ENCODE peak calls at places on chromosomes 13 and 19, in four cellular contexts. J is fibroblast of mammary gland, D is AG04450, W is neural progenitor cell. Z is an unnamed sample.

GRCh38 chr19:9431475-9431874 is 3.9 kb downstream of the ZNF266 start:
- DNase-seq in D (no peak), J (peak; percentile 53), W (peak; percentile 58), Z (no peak)

GRCh38 chr13:42728507-42729180 is 52.7 kb upstream of the FAM216B start:
- DNase-seq in W (no peak), D (no peak), J (no peak), Z (no peak)

GRCh38 chr13:104592127-104592526 is 1525.9 kb upstream of the SLC10A2 start:
- DNase-seq in J (peak; percentile 22), W (no peak), D (peak; percentile 30), Z (no peak)

GRCh38 chr19:38441660-38442348 is 8.3 kb downstream of the RYR1 start:
- DNase-seq in J (no peak), D (no peak), W (peak; percentile 71), Z (no peak)

GRCh38 chr13:20512042-20512683 is 13.5 kb downstream of the CRYL1 start:
- DNase-seq in W (peak; percentile 43), D (no peak), J (no peak), Z (no peak)

GRCh38 chr13:110512198-110512740 is 49.3 kb downstream of the RAB20 start:
- DNase-seq in J (no peak), D (no peak), W (no peak), Z (no peak)

GRCh38 chr13:20168396-20168795 is 7.5 kb upstream of the GJA3 start:
- DNase-seq in J (no peak), W (no peak), D (no peak), Z (no peak)

GRCh38 chr13:32426191-32426980 is 1.5 kb downstream of the N4BP2L1 start:
- DNase-seq in W (no peak), D (no peak), J (no peak), Z (no peak)

GRCh38 chr19:19858751-19859150 is 6.9 kb upstream of the ZNF253 start:
- DNase-seq in J (no peak), W (no peak), D (no peak), Z (no peak)

GRCh38 chr19:9883231-9883758 is 48.2 kb downstream of the PIN1 start:
- DNase-seq in W (peak; percentile 89), J (no peak), D (no peak), Z (no peak)

GRCh38 chr19:8308891-8309291 is 733 bp upstream of the CD320 start:
- DNase-seq in D (no peak), W (no peak), J (no peak), Z (no peak)
- H3K4me3 ChIP-seq in D (no peak overlapping the region), W (peak overlapping the region; percentile 57), J (peak overlapping the region; percentile 68), Z (no peak overlapping the region)

GRCh38 chr19:52115526-52116053 is 20.0 kb upstream of the ZNF841 start:
- DNase-seq in J (no peak), D (no peak), W (no peak), Z (no peak)
- H3K4me3 ChIP-seq in J (no peak overlapping the region), D (no peak overlapping the region), W (no peak overlapping the region), Z (no peak overlapping the region)

DNA sequence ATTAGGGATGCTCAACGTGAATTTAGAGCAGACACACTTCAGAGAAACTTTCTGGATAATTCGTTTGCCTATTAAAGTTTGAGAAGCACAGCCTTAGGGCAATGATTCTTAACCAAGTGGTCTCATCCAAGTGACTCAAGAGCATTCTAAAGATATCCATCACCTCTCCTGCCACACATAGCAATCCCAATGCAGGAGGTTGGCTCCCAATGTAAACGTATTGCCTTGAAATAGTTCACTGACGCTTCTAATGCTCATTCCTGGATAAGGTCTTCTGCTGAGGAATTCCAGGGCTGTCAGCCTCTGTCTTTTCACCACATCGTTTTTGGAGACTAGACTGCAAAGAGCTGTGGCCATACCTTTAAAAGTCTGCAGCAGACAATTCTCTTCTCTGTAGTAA is 279.8 kb upstream of the DACH1 start:
- DNase-seq in W (no peak), D (no peak), J (no peak), Z (no peak)
- H3K4me3 ChIP-seq in W (no peak overlapping the region), D (no peak overlapping the region), J (no peak overlapping the region), Z (no peak overlapping the region)

DNA sequence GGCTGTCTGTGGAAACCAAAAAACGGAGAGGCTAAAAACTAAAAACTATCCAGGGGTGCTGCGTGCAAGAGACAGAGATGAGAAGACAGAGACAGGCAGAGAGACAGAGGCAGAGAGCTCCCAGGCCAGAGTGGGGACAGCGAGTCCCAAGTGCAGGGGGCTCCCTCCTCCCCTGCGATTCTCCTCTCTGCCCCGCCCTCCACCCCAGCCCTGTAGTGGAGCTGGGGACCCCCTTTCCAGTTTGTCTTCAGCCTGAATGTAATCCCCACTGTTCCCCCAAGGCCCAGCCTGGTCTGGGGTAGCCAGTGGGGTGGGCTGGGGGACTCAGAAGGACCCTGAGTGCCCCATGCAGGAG is 2.0 kb downstream of the NFIC start:
- DNase-seq in D (no peak), J (no peak), W (no peak), Z (no peak)
- H3K4me3 ChIP-seq in D (peak overlapping the region; percentile 76), J (peak overlapping the region; percentile 82), W (no peak overlapping the region), Z (peak overlapping the region; percentile 81)

GRCh38 chr19:11198769-11199469 is 1.6 kb upstream of the KANK2 start:
- DNase-seq in W (no peak), J (no peak), D (no peak), Z (no peak)

GRCh38 chr19:11196406-11197287 is 698 bp downstream of the KANK2 start:
- DNase-seq in W (peak; percentile 57), D (no peak), J (peak; percentile 30), Z (no peak)

GRCh38 chr19:11197291-11198174 is at the start of gene KANK2:
- DNase-seq in D (no peak), J (peak; percentile 52), W (peak; percentile 89), Z (no peak)

GRCh38 chr19:11199517-11199916 is 2.2 kb upstream of the KANK2 start:
- DNase-seq in D (no peak), W (no peak), J (no peak), Z (no peak)

DNA sequence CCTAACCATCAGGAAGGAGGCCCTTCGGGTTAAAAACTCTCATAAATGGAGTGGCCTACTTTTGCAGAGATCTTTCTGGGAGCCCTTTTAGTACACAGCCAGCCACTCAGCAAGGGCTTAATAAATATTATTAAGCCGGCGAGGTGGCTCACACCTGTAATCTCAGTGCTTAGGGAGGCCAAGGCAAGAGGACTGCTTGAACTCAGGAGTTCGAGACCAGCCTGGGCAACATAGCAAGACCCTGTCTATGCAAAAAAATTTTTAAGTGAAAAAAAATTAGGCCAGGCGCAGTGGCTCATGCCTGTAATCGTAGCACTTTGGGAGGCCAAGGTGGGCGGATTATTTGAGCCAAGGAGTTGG is 810 bp upstream of the KANK2 start:
- DNase-seq in W (no peak), J (no peak), D (no peak), Z (no peak)
- H3K4me3 ChIP-seq in W (peak overlapping the region; percentile 94), J (no peak overlapping the region), D (no peak overlapping the region), Z (peak overlapping the region; percentile 29)

DNA sequence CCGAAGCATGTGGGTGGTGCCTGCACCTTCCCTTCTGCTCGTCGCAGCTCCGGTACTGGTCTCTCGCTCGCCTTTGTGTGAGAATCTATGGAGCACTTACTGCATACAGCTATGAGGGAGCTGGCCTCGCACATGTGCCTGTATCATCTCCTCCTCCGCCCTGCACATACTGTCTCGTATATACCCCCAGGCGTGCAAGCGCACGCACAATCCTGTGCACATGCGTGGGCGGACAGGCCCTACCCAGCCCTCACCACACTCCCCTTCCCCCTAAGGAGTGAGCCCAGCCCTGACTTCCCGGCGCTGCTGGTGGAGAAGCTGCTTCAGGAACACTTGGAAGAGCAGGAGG is 8.7 kb downstream of the PIK3R2 start:
- DNase-seq in W (no peak), D (no peak), J (no peak), Z (no peak)
- H3K4me3 ChIP-seq in W (no peak overlapping the region), D (no peak overlapping the region), J (peak overlapping the region; percentile 31), Z (no peak overlapping the region)

GRCh38 chr13:51804295-51805172 is 571 bp upstream of the DHRS12 start:
- DNase-seq in D (no peak), W (no peak), J (no peak), Z (no peak)

GRCh38 chr13:51801631-51802099 is 2.3 kb downstream of the DHRS12 start:
- DNase-seq in J (no peak), D (no peak), W (peak; percentile 92), Z (no peak)

GRCh38 chr13:51802601-51803000 is 1.4 kb downstream of the DHRS12 start:
- DNase-seq in W (no peak), J (no peak), D (no peak), Z (no peak)

GRCh38 chr13:51803422-51804294 is at the start of gene DHRS12:
- DNase-seq in W (peak; percentile 85), D (no peak), J (peak; percentile 70), Z (no peak)

DNA sequence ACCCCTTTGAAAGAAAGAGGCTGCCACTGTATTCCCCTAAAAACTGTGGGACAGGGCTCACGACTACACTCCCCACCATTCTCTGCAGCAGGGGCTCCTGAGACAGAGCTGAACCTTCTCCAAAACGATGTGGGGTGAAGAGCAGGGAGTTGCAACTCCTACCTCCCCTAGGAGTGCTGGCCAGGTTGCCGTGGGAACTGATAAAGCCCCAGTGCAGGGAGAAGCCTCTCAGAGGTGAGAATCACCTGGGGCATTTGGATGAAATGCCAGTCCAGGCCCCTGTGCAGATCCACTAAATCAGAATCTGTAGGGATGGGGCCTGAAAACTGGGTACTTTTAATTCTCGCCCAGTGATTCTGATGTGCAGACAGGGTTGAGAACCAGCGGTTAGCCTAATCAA is 945 bp downstream of the DHRS12 start:
- DNase-seq in D (no peak), J (no peak), W (peak; percentile 37), Z (no peak)
- H3K4me3 ChIP-seq in D (peak overlapping the region; percentile 76), J (peak overlapping the region; percentile 73), W (peak overlapping the region; percentile 67), Z (peak overlapping the region; percentile 74)

DNA sequence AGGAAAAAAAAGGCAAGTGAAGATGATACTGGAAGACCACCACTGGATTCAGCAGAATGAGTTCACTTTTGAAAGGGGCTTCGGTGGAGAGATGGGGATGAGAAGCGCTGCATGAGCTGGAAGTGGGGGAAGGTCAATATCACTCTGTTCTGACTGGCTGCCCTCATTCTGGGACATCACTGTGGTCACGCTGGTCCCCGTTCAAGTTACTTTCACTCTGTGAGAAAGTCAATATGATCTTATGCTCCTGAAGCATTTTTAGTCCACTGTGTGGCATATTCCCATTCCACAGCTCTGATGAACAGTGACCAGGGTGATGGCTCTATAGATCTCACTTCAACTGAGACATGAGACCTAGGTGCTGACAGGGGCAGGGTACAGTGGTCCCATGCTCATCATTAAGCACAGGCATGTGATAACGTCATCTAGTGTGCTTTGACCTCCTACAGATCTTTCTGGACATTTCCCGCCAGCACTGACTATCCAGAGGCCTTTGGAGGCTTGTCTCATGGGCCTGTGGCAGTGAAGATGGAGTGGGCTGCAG is 40.2 kb upstream of the GPR183 start:
- DNase-seq in J (no peak), W (no peak), D (no peak), Z (no peak)
- H3K4me3 ChIP-seq in J (no peak overlapping the region), W (no peak overlapping the region), D (no peak overlapping the region), Z (no peak overlapping the region)

DNA sequence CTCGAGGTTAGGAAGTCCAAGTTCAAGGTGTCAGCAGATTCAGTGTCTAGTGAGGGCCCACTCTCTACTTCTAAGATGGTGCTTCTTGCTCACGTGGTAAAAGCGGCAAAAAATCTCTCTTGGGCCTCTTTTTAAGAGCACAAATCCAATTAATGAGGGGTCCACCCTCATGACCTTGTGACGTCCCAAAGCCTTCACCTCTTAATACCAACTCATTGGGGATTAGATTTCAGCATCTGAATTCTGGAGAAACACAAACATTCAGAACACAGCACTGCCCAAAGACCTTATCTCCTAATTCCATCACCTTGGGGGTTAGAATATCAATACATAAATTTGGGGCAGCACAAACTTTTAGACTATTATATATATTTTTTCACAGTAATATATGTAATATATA is 146.4 kb upstream of the GPC6 start:
- DNase-seq in W (no peak), D (no peak), J (no peak), Z (no peak)
- H3K4me3 ChIP-seq in W (no peak overlapping the region), D (no peak overlapping the region), J (no peak overlapping the region), Z (no peak overlapping the region)

Z was measured in AG04449.